ENCODE peak calls at places on chromosome 3, in five cellular contexts. B is A549, P is body of pancreas, O is cardiac muscle cell, R is tibial artery. I is an unnamed sample. For H3K4me1, the result is how much of the 10 kb centered on the place peaks cover.

GRCh38 chr3:149367021-149367840 is 10.2 kb downstream of the TM4SF1 start:
- DNase-seq in B (peak), P (peak), O (peak), R (no peak), I (peak)

GRCh38 chr3:113287111-113287817 is 75.9 kb downstream of the BOC start:
- DNase-seq in B (peak), P (peak), O (peak), R (no peak), I (no peak)

GRCh38 chr3:180913582-180914404 is 1.3 kb downstream of the FXR1 start:
- DNase-seq in B (no peak), P (no peak), O (peak), R (no peak), I (no peak)

GRCh38 chr3:21942328-21942727 is 191.3 kb upstream of the ZNF385D start:
- DNase-seq in B (no peak), P (no peak), O (peak), R (no peak), I (no peak)

GRCh38 chr3:126216416-126216815 is 36.0 kb upstream of the ALDH1L1 start:
- DNase-seq in B (no peak), P (no peak), O (peak), R (no peak), I (no peak)

GRCh38 chr3:2659896-2660295 is 450.3 kb downstream of the IL5RA start:
- DNase-seq in B (no peak), P (no peak), O (no peak), R (no peak), I (no peak)

GRCh38 chr3:72451840-72452239 is 396.4 kb downstream of the SHQ1 start:
- DNase-seq in B (no peak), P (no peak), O (no peak), R (no peak), I (no peak)

GRCh38 chr3:119175869-119176756 is 2.7 kb downstream of the UPK1B start:
- DNase-seq in B (peak), P (peak), O (peak), R (no peak), I (peak)

GRCh38 chr3:132448211-132448961 is 31.1 kb downstream of the DNAJC13 start:
- DNase-seq in B (no peak), P (no peak), O (peak), R (peak), I (peak)

GRCh38 chr3:55203006-55203405 is 275.1 kb upstream of the LRTM1 start:
- DNase-seq in B (no peak), P (no peak), O (peak), R (no peak), I (no peak)

GRCh38 chr3:190225186-190225692 is 97.0 kb downstream of the CLDN1 start:
- DNase-seq in B (peak), P (no peak), O (peak), R (no peak), I (no peak)

GRCh38 chr3:49642708-49643145 is 31.4 kb upstream of the APEH start:
- DNase-seq in B (no peak), P (no peak), O (no peak), R (no peak), I (no peak)

GRCh38 chr3:11541321-11542303 is 102.1 kb downstream of the VGLL4 start:
- DNase-seq in B (no peak), P (no peak), O (no peak), R (no peak), I (no peak)

GRCh38 chr3:57060089-57060829 is at the start of gene SPATA12:
- DNase-seq in B (peak), P (peak), O (peak), R (peak), I (peak)

GRCh38 chr3:186746008-186746407 is 28.8 kb downstream of the KNG1 start:
- DNase-seq in B (peak), P (peak), O (peak), R (peak), I (peak)

GRCh38 chr3:79824166-79824565 is 56.4 kb upstream of the ROBO1 start:
- DNase-seq in B (no peak), P (no peak), O (no peak), R (no peak), I (no peak)

GRCh38 chr3:160169139-160169830 is 55.9 kb upstream of the C3orf80 start:
- DNase-seq in B (peak), P (no peak), O (peak), R (no peak), I (no peak)

GRCh38 chr3:176939022-176939817 is 258.1 kb downstream of the TBL1XR1 start:
- DNase-seq in B (peak), P (peak), O (peak), R (no peak), I (peak)

GRCh38 chr3:46959169-46959515 is 17.4 kb downstream of the CCDC12 start:
- DNase-seq in B (no peak), P (no peak), O (no peak), R (no peak), I (no peak)

GRCh38 chr3:126284258-126284904 is 72.8 kb downstream of the KLF15 start:
- DNase-seq in B (peak), P (peak), O (peak), R (no peak), I (no peak)

GRCh38 chr3:5840091-5840490 is 652.6 kb downstream of the EDEM1 start:
- DNase-seq in B (no peak), P (no peak), O (no peak), R (no peak), I (no peak)

GRCh38 chr3:186054481-186055399 is 54.1 kb downstream of the ETV5 start:
- DNase-seq in B (no peak), P (no peak), O (no peak), R (no peak), I (no peak)

GRCh38 chr3:44159901-44160300 is 81.8 kb upstream of the TOPAZ1 start:
- DNase-seq in B (no peak), P (no peak), O (no peak), R (no peak), I (no peak)

GRCh38 chr3:187809979-187810568 is 64.8 kb upstream of the BCL6 start:
- DNase-seq in B (peak), P (no peak), O (peak), R (no peak), I (no peak)

GRCh38 chr3:84077479-84077878 is 881.3 kb upstream of the CADM2 start:
- DNase-seq in B (no peak), P (no peak), O (no peak), R (no peak), I (no peak)

GRCh38 chr3:50268703-50269451 is at the start of gene SEMA3B:
- DNase-seq in B (peak), P (peak), O (no peak), R (peak), I (peak)

GRCh38 chr3:7813412-7813811 is 688.2 kb upstream of the LMCD1 start:
- DNase-seq in B (no peak), P (no peak), O (no peak), R (no peak), I (no peak)

GRCh38 chr3:69161587-69162196 is 39.3 kb upstream of the LMOD3 start:
- DNase-seq in B (peak), P (peak), O (peak), R (no peak), I (peak)

GRCh38 chr3:44530957-44531356 is 24.0 kb upstream of the ZKSCAN7 start:
- DNase-seq in B (no peak), P (no peak), O (no peak), R (no peak), I (no peak)

DNA sequence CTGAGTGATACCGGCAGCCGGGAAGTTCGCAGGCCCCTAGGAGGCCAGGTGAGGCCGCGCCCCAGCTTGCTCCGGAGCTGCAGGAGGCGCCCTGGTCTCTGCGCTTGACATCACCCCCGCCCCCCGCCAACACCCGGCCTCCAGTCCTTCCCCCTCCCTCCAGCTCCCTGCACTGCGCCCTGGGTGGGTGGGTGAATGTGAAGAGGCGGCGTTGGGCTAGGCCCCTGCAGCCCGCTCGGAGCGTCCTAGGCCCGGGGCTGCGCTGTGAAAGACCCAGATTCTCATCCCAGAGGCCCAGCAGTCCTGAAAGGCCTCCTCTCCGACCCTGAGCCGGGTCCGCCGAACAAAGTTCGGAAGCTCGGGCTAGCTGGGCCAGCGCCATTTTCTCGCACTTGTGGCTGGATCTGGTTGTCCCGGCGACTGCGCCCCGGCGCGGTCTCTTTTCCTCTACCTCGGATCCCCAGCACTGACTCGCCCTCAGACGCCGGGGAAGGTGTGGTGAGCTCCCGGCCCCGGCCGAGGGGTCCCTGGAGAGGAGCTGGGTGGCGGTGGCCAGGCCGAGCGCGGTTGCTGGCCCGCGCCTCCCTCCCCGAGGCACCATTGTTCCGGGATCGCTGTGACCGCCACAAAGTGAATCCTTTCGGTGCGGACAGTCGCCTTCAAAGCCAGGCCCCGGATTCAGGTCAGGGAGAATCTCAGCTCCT is 12.9 kb downstream of the ZIC4 start:
- DNase-seq in B (no peak), P (no peak), O (no peak), R (no peak), I (no peak)
- H3K4me3 ChIP-seq in B (no peak), P (no peak), O (peak), R (peak), I (no peak)

DNA sequence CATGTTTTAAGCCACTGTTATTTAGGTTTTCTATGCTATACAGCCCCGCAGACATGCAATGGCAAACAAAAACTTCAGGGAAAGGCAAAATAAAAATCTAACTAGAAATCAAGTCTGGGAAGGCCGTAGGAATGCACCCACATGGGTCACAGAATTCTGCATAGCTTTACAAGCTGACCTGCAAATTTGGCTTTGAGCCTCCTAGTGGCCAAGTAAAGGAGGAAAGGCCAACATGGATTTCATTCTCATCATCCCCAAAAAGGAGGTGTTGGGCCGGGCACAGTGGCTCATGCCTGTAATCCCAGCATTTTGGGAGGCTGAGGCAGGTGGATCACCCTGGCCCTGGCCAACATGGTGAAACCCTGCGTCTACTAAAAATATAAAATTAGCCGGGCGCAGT is 124.3 kb downstream of the FBLN2 start:
- DNase-seq in B (no peak), P (no peak), O (no peak), R (no peak), I (no peak)
- TF ChIP-seq CTCF in B (peak), P (no peak), O (peak), R (no peak), I (no peak)

DNA sequence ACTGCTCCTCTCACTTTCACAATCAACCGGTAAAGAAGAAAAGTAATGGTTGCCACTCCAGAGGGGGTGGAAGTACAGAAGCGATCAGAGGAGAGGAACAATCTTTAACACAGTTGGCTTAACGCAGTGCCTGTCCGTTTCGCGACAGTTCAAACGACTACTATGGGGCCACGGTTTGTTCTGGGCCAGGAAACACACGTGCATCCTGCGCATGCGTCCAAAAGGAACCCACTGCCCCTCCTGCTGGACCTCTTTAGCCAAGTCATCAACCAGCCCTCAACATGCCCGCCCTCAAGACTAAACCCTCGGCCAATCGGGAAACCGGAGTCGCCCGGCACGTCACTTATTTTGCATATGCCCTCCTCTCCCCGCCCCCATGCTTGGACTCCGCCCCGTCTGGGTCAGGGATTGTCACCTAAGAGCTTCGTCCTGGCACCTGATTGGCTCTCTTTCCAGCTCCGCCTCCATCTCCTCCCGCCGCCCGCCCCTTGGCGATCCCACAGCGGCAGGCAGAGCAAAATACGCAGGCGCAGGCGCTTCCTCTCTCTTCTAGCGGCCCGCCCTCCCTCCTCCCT is 345 bp upstream of the CDV3 start:
- DNase-seq in B (peak), P (peak), O (peak), R (peak), I (peak)
- H3K4me1 ChIP-seq in B (half or more), P (half or more), O (under half), R (under half), I (under half)

DNA sequence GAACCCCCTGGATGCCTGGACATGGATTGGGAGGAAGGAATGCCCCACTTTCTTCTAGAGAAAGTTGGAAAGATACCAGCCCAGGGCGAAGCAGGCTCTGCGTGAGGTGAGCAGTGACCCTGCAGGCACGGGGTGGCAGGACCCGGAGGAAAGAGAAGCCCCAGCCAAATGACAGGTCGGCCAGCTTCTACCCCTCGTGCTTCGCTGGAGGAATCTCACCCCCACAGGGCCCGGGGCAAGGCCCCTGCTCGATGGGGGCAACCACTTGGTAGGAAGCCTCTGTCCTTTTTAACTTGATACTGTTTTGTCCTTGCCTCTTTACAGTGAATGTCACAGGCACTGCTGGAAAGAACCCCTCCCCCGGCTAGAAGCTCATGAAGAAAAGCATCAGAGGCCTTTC is 54.5 kb downstream of the SH3BP5 start:
- DNase-seq in B (no peak), P (no peak), O (no peak), R (no peak), I (no peak)
- H3K4me3 ChIP-seq in B (no peak), P (no peak), O (no peak), R (no peak), I (no peak)

GRCh38 chr3:32175607-32176197 is 62.8 kb upstream of the CMTM8 start:
- DNase-seq in B (peak), P (peak), O (peak), R (no peak), I (peak)
- TF ChIP-seq CTCF in B (peak), P (peak), O (peak), R (peak), I (peak)

GRCh38 chr3:129181834-129182233 is 1.9 kb downstream of the CNBP start:
- DNase-seq in B (no peak), P (no peak), O (no peak), R (no peak), I (no peak)

GRCh38 chr3:129180461-129180860 is 3.2 kb downstream of the CNBP start:
- DNase-seq in B (no peak), P (no peak), O (peak), R (no peak), I (no peak)

GRCh38 chr3:129173725-129174124 is 10.0 kb downstream of the CNBP start:
- DNase-seq in B (no peak), P (no peak), O (no peak), R (no peak), I (no peak)

GRCh38 chr3:129173206-129173605 is 10.5 kb downstream of the CNBP start:
- DNase-seq in B (no peak), P (no peak), O (no peak), R (no peak), I (no peak)

GRCh38 chr3:129176051-129176450 is 7.6 kb downstream of the CNBP start:
- DNase-seq in B (no peak), P (no peak), O (no peak), R (no peak), I (no peak)
- H3K4me1 ChIP-seq in B (under half), P (half or more), O (under half), R (under half), I (half or more)